ENCODE peak calls at places on chromosomes 13 and 19, in six cellular contexts. Z, Q, O, X, T and U are unnamed samples.

GRCh38 chr13:23618341-23618740 is 48.1 kb downstream of the TNFRSF19 start:
- DNase-seq in Z (no peak), Q (peak), O (no peak), X (no peak), T (no peak), U (no peak)

GRCh38 chr13:99371956-99372355 is 64.8 kb upstream of the GPR183 start:
- DNase-seq in Z (no peak), Q (no peak), O (no peak), X (peak), T (no peak), U (no peak)

GRCh38 chr19:15337202-15337601 is 4.9 kb upstream of the BRD4 start:
- DNase-seq in Z (no peak), Q (peak), O (no peak), X (no peak), T (no peak), U (no peak)

GRCh38 chr19:49490287-49491029 is 3.0 kb downstream of the RPL13A start:
- DNase-seq in Z (no peak), Q (no peak), O (no peak), X (no peak), T (no peak), U (no peak)

GRCh38 chr19:38918526-38918925 is 6.5 kb upstream of the CCER2 start:
- DNase-seq in Z (no peak), Q (no peak), O (no peak), X (no peak), T (no peak), U (no peak)

GRCh38 chr13:45402641-45403040 is 15.5 kb downstream of the SLC25A30 start:
- DNase-seq in Z (no peak), Q (no peak), O (no peak), X (no peak), T (no peak), U (no peak)

GRCh38 chr13:27806744-27807387 is 14.6 kb downstream of the GSX1 start:
- DNase-seq in Z (no peak), Q (no peak), O (no peak), X (no peak), T (no peak), U (no peak)

GRCh38 chr13:101452519-101453485 is at the start of gene ITGBL1:
- DNase-seq in Z (no peak), Q (peak), O (no peak), X (no peak), T (no peak), U (peak)

GRCh38 chr13:99378985-99379734 is 72.0 kb upstream of the GPR183 start:
- DNase-seq in Z (no peak), Q (no peak), O (no peak), X (no peak), T (no peak), U (no peak)

GRCh38 chr13:93476175-93476574 is 249.6 kb downstream of the GPC6 start:
- DNase-seq in Z (no peak), Q (peak), O (no peak), X (no peak), T (no peak), U (no peak)

GRCh38 chr19:17555929-17556813 is 722 bp downstream of the COLGALT1 start:
- DNase-seq in Z (peak), Q (peak), O (no peak), X (no peak), T (peak), U (no peak)

GRCh38 chr13:26465514-26465913 is 92.0 kb upstream of the WASF3 start:
- DNase-seq in Z (no peak), Q (no peak), O (no peak), X (no peak), T (no peak), U (no peak)

GRCh38 chr13:105497597-105497996 is 1037.9 kb downstream of the EFNB2 start:
- DNase-seq in Z (no peak), Q (no peak), O (no peak), X (no peak), T (no peak), U (no peak)

GRCh38 chr19:15563325-15563794 is 51.7 kb upstream of the CYP4F8 start:
- DNase-seq in Z (no peak), Q (no peak), O (peak), X (no peak), T (no peak), U (no peak)

GRCh38 chr19:16078759-16079707 is 2.7 kb downstream of the TPM4 start:
- DNase-seq in Z (peak), Q (peak), O (peak), X (peak), T (no peak), U (no peak)

GRCh38 chr13:34107814-34108213 is 289.9 kb downstream of the RFC3 start:
- DNase-seq in Z (no peak), Q (peak), O (no peak), X (no peak), T (no peak), U (no peak)

GRCh38 chr19:55640043-55640576 is 692 bp upstream of the ZNF580 start:
- DNase-seq in Z (peak), Q (peak), O (no peak), X (peak), T (peak), U (no peak)

GRCh38 chr19:47322048-47322447 is 9.9 kb upstream of the C5AR2 start:
- DNase-seq in Z (no peak), Q (no peak), O (no peak), X (no peak), T (no peak), U (no peak)

GRCh38 chr13:30410705-30411125 is 11.6 kb upstream of the UBE2L5 start:
- DNase-seq in Z (no peak), Q (no peak), O (no peak), X (no peak), T (no peak), U (no peak)

GRCh38 chr19:1063909-1064660 is 2.9 kb upstream of the ARHGAP45 start:
- DNase-seq in Z (no peak), Q (no peak), O (no peak), X (no peak), T (no peak), U (no peak)